ENCODE peak calls at places on chromosomes 11 and 22, in ten cellular contexts. K is GM23248; V is IMR-90; H is WERI-Rb-1; E is T-helper 17 cell; Q is astrocyte; L is endodermal cell; M is CD8-positive, alpha-beta T cell; T is esophagus squamous epithelium; A is H1. Z is an unnamed sample. For H3K9me3, the result is how much of the 10 kb centered on the place peaks cover.

GRCh38 chr11:128184981-128185380 is 402.4 kb downstream of the ETS1 start:
- DNase-seq in K (no peak), V (no peak), H (no peak), E (no peak), Q (no peak), L (no peak), M (no peak), T (no peak), A (no peak), Z (no peak)

GRCh38 chr11:34086554-34087278 is 18.7 kb upstream of the NAT10 start:
- DNase-seq in K (peak), V (peak), H (no peak), E (no peak), Q (peak), L (no peak), M (no peak), T (no peak), A (no peak), Z (no peak)

GRCh38 chr11:1475841-1476240 is 10.7 kb downstream of the MOB2 start:
- DNase-seq in K (no peak), V (no peak), H (no peak), E (no peak), Q (no peak), L (no peak), M (no peak), T (no peak), A (no peak), Z (no peak)

GRCh38 chr11:61700221-61700620 is 20.0 kb downstream of the DAGLA start:
- DNase-seq in K (peak), V (peak), H (no peak), E (no peak), Q (peak), L (peak), M (no peak), T (no peak), A (no peak), Z (no peak)

GRCh38 chr11:91794146-91794545 is 430.5 kb upstream of the FAT3 start:
- DNase-seq in K (no peak), V (no peak), H (no peak), E (no peak), Q (no peak), L (no peak), M (no peak), T (no peak), A (no peak), Z (no peak)

GRCh38 chr11:62654297-62654696 is 1.2 kb upstream of the INTS5 start:
- DNase-seq in K (no peak), V (no peak), H (no peak), E (no peak), Q (no peak), L (no peak), M (no peak), T (no peak), A (no peak), Z (no peak)

GRCh38 chr11:46845440-46845739 is 690 bp downstream of the CKAP5 start:
- DNase-seq in K (peak), V (no peak), H (no peak), E (no peak), Q (no peak), L (peak), M (no peak), T (no peak), A (no peak), Z (no peak)

GRCh38 chr22:38115423-38116205 is 5.1 kb upstream of the BAIAP2L2 start:
- DNase-seq in K (no peak), V (no peak), H (no peak), E (no peak), Q (no peak), L (no peak), M (no peak), T (no peak), A (no peak), Z (no peak)

GRCh38 chr11:1150769-1151365 is 6.9 kb upstream of the MUC5AC start:
- DNase-seq in K (peak), V (peak), H (no peak), E (no peak), Q (peak), L (no peak), M (no peak), T (no peak), A (no peak), Z (no peak)

GRCh38 chr11:47394050-47394321 is 14.4 kb upstream of the SLC39A13 start:
- DNase-seq in K (no peak), V (no peak), H (no peak), E (no peak), Q (no peak), L (no peak), M (no peak), T (no peak), A (no peak), Z (no peak)

GRCh38 chr11:83554896-83555295 is 268.7 kb upstream of the CCDC90B start:
- DNase-seq in K (no peak), V (no peak), H (no peak), E (no peak), Q (no peak), L (no peak), M (no peak), T (no peak), A (no peak), Z (no peak)
- H3K9me3 ChIP-seq in K (under half), V (under half), H (under half), E (under half), Q (under half), L (under half), M (under half), T (under half), A (under half), Z (under half)

DNA sequence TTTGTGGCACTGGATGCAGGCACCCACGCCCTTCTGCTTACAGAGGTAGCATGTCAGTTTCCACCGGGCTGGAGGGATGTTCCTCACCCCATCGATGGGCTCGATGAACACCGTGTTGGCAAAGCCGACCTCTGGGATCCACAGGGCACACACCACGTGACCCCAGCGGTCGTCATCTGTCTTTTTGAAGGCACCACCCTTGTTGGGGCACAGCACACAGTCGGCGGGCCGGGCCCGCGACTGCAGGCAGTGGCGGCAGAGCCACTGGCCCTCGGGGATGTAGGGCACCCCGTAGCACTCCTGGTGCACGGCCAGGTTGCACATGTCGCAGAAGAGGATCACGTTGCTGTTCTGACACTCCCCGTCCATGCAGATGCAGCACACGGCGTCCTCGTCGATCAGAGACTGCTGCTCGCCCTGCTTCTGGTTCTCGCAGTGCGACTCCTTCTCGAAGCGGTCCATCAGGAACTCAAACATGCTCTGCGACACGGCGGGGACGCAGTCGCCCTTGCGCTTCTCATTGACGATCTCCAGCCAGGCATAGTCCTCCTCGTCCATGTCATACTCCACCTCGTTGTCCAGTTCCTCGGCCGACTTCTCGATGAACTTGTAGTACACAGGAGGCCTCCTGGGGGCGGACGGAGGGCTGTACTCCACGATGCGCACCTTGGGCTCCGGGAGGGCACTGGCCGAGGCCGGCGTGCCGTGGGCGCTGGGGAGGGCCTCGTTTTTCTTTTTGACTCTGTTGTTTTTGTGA is 4.2 kb downstream of the BRD1 start:
- DNase-seq in K (no peak), V (no peak), H (no peak), E (no peak), Q (no peak), L (no peak), M (no peak), T (no peak), A (no peak), Z (no peak)
- H3K9me3 ChIP-seq in K (under half), V (under half), H (under half), E (under half), Q (under half), L (under half), M (under half), T (under half), A (under half), Z (under half)

DNA sequence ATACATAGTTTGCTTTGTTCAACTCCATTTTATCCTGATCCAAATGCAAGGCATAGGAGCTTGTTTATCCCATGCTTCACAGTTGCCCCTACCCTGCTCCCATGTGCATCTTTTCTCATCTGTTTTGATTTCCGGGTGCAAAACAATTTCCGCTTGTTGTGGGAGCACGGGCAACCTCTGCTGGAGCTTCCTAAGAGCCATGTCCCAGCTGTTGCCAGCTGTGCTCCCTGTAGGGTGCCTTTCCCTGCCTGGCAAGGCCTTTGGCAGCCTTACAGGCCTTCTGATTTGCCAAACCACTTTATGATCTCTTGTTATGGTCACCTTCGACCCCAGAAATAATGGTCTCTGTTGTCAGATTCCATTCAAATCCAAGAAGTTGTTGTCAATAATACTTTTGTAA is 1038.5 kb downstream of the OPCML start:
- DNase-seq in K (no peak), V (no peak), H (no peak), E (no peak), Q (no peak), L (no peak), M (no peak), T (no peak), A (no peak), Z (no peak)
- H3K9me3 ChIP-seq in K (under half), V (under half), H (under half), E (under half), Q (under half), L (under half), M (under half), T (under half), A (under half), Z (under half)

GRCh38 chr11:3357994-3358676 is 20.8 kb downstream of the ZNF195 start:
- DNase-seq in K (no peak), V (no peak), H (no peak), E (no peak), Q (no peak), L (no peak), M (no peak), T (no peak), A (no peak), Z (no peak)

GRCh38 chr11:3353066-3353465 is 25.9 kb downstream of the ZNF195 start:
- DNase-seq in K (no peak), V (no peak), H (no peak), E (no peak), Q (no peak), L (no peak), M (no peak), T (no peak), A (no peak), Z (no peak)

GRCh38 chr11:3356858-3357257 is 22.1 kb downstream of the ZNF195 start:
- DNase-seq in K (no peak), V (no peak), H (no peak), E (no peak), Q (no peak), L (no peak), M (no peak), T (no peak), A (no peak), Z (no peak)

GRCh38 chr11:3359092-3359824 is 19.7 kb downstream of the ZNF195 start:
- DNase-seq in K (no peak), V (no peak), H (no peak), E (no peak), Q (peak), L (no peak), M (no peak), T (no peak), A (no peak), Z (no peak)

GRCh38 chr11:3357302-3357701 is 21.6 kb downstream of the ZNF195 start:
- DNase-seq in K (no peak), V (no peak), H (no peak), E (no peak), Q (no peak), L (no peak), M (no peak), T (no peak), A (no peak), Z (no peak)
- H3K9me3 ChIP-seq in K (under half), V (half or more), H (under half), E (half or more), Q (half or more), L (half or more), M (half or more), T (half or more), A (half or more), Z (half or more)

GRCh38 chr22:48592066-48592345 is 1235.7 kb downstream of the BRD1 start:
- DNase-seq in K (no peak), V (no peak), H (no peak), E (no peak), Q (no peak), L (no peak), M (no peak), T (no peak), A (no peak), Z (no peak)
- H3K9me3 ChIP-seq in K (under half), V (half or more), H (under half), E (under half), Q (under half), L (under half), M (under half), T (under half), A (under half), Z (under half)

DNA sequence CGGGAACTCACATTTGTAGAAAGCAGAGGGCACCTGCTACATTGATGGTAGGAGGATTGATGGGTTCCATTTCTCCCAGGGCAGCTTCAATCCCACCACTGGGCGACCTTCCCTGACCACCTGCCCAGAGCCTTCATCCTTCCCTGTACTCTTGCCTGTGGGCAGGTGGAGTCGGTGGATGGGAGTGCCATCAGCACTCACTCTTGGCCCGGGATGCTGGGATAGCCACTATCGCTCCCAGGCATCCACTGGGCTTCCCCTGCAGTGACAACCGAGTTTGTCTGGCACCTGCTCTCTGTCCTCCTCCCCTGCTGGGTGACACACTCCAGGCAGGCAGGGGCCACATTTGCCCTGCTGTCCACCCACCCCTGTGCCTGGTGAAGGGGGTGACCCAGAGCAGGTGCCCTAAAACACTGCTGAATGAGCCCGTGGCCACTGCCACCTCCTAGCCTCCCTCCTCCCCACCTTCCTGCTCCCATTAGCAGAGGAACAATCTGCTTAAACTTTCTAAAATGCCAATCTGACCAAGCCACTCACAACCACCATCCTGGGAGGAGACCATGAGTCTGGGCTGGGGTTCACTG is 604.7 kb downstream of the TBC1D22A start:
- DNase-seq in K (no peak), V (no peak), H (peak), E (no peak), Q (no peak), L (peak), M (no peak), T (no peak), A (no peak), Z (no peak)
- H3K9me3 ChIP-seq in K (under half), V (under half), H (under half), E (under half), Q (under half), L (half or more), M (under half), T (under half), A (half or more), Z (under half)

GRCh38 chr22:49691256-49691655 is 136.4 kb downstream of the BRD1 start:
- DNase-seq in K (no peak), V (no peak), H (no peak), E (no peak), Q (no peak), L (peak), M (no peak), T (no peak), A (no peak), Z (no peak)
- H3K9me3 ChIP-seq in K (under half), V (under half), H (under half), E (under half), Q (under half), L (under half), M (under half), T (under half), A (under half), Z (under half)

GRCh38 chr11:37595845-37596244 is 997.8 kb upstream of the RAG2 start:
- DNase-seq in K (no peak), V (peak), H (no peak), E (no peak), Q (no peak), L (no peak), M (no peak), T (no peak), A (no peak), Z (no peak)
- H3K9me3 ChIP-seq in K (under half), V (under half), H (under half), E (under half), Q (under half), L (under half), M (under half), T (under half), A (under half), Z (under half)

GRCh38 chr11:115065314-115065713 is 387.0 kb downstream of the NXPE2 start:
- DNase-seq in K (no peak), V (no peak), H (no peak), E (no peak), Q (no peak), L (no peak), M (no peak), T (no peak), A (no peak), Z (no peak)
- H3K9me3 ChIP-seq in K (under half), V (under half), H (under half), E (under half), Q (under half), L (under half), M (under half), T (under half), A (under half), Z (under half)

Z was measured in CD4-positive, alpha-beta T cell.